ENCODE peak calls at places on chromosomes 7 and 10, in six cellular contexts. Z is dermis blood vessel endothelial cell; C is PC-3; Y is stimulated activated naive CD8-positive, alpha-beta T cell treated with anti-CD3 and anti-CD28 coated beads, Interleukin-15, amount 100 ng/mL, for 72 hours; J is NCI-H1105 treated with DMSO at 0.1 percent for 48 hours; I is stimulated activated CD8-positive, alpha-beta memory T cell treated with anti-CD3 and anti-CD28 coated beads, Interleukin-12 subunit alpha, Interleukin-12 subunit beta, amount 100 ng/mL, for 4 hours. U is an unnamed sample.

GRCh38 chr10:97320480-97321031 is 1.5 kb downstream of the FRAT1 start:
- DNase-seq in Z (no peak), C (no peak), Y (no peak), J (no peak), I (no peak), U (peak; percentile 73)

GRCh38 chr7:29194594-29195417 is at the start of gene CHN2:
- DNase-seq in Z (peak; percentile 32), C (peak; percentile 47), Y (peak; percentile 43), J (peak; percentile 50), I (peak; percentile 49), U (peak; percentile 90)

GRCh38 chr7:141915565-141915964 is 634 bp upstream of the OR9A4 start:
- DNase-seq in Z (no peak), C (peak; percentile 49), Y (no peak), J (no peak), I (no peak), U (peak; percentile 35)

GRCh38 chr7:55140221-55140980 is 121.6 kb downstream of the EGFR start:
- DNase-seq in Z (peak; percentile 44), C (no peak), Y (no peak), J (peak; percentile 69), I (no peak), U (no peak)

GRCh38 chr10:103849880-103850571 is 5.3 kb downstream of the SH3PXD2A start:
- DNase-seq in Z (peak; percentile 89), C (peak; percentile 69), Y (no peak), J (no peak), I (no peak), U (no peak)

GRCh38 chr7:158295966-158296797 is 291.4 kb downstream of the PTPRN2 start:
- DNase-seq in Z (no peak), C (no peak), Y (no peak), J (no peak), I (no peak), U (no peak)

GRCh38 chr7:152330827-152331226 is 105.0 kb downstream of the KMT2C start:
- DNase-seq in Z (no peak), C (no peak), Y (no peak), J (no peak), I (no peak), U (no peak)

GRCh38 chr7:155130493-155130892 is 60.4 kb downstream of the HTR5A start:
- DNase-seq in Z (no peak), C (no peak), Y (no peak), J (no peak), I (no peak), U (no peak)

GRCh38 chr7:148222716-148223115 is 367.9 kb upstream of the C7orf33 start:
- DNase-seq in Z (no peak), C (no peak), Y (no peak), J (no peak), I (no peak), U (no peak)

U was measured in upper lobe of left lung.